ENCODE peak calls at places on chromosomes 1 and 21, in seven cellular contexts. One of them, this sample, is unnamed. For H3K27me3, the result is how much of the 10 kb centered on the place peaks cover.

GRCh38 chr1:101733340-101733739 is 263.4 kb downstream of the OLFM3 start:
- DNase-seq in HepG2: peak
- DNase-seq in tibial nerve: no peak
- DNase-seq in transverse colon: no peak
- DNase-seq in left ventricle myocardium inferior: no peak
- DNase-seq in ovary: no peak
- DNase-seq in GM12878: no peak
- DNase-seq in this sample: no peak

GRCh38 chr1:179047637-179048002 is 21.9 kb downstream of the FAM20B start:
- DNase-seq in HepG2: no peak
- DNase-seq in tibial nerve: no peak
- DNase-seq in transverse colon: no peak
- DNase-seq in left ventricle myocardium inferior: no peak
- DNase-seq in ovary: no peak
- DNase-seq in GM12878: no peak
- DNase-seq in this sample: no peak

GRCh38 chr1:13702425-13703127 is 2.6 kb downstream of the PRDM2 start:
- DNase-seq in HepG2: no peak
- DNase-seq in tibial nerve: no peak
- DNase-seq in transverse colon: peak
- DNase-seq in left ventricle myocardium inferior: no peak
- DNase-seq in ovary: no peak
- DNase-seq in GM12878: peak
- DNase-seq in this sample: no peak

GRCh38 chr1:203545032-203545816 is 51.3 kb downstream of the OPTC start:
- DNase-seq in HepG2: no peak
- DNase-seq in tibial nerve: no peak
- DNase-seq in transverse colon: no peak
- DNase-seq in left ventricle myocardium inferior: no peak
- DNase-seq in ovary: no peak
- DNase-seq in GM12878: no peak
- DNase-seq in this sample: no peak

GRCh38 chr1:248404024-248404423 is 1.2 kb downstream of the OR2T1 start:
- DNase-seq in HepG2: no peak
- DNase-seq in tibial nerve: no peak
- DNase-seq in transverse colon: no peak
- DNase-seq in left ventricle myocardium inferior: no peak
- DNase-seq in ovary: no peak
- DNase-seq in GM12878: peak
- DNase-seq in this sample: no peak

GRCh38 chr1:178628637-178629548 is 96.2 kb upstream of the RALGPS2 start:
- DNase-seq in HepG2: no peak
- DNase-seq in tibial nerve: no peak
- DNase-seq in transverse colon: no peak
- DNase-seq in left ventricle myocardium inferior: no peak
- DNase-seq in ovary: no peak
- DNase-seq in GM12878: no peak
- DNase-seq in this sample: no peak

GRCh38 chr1:233172201-233172600 is 123.3 kb downstream of the PCNX2 start:
- DNase-seq in HepG2: peak
- DNase-seq in tibial nerve: peak
- DNase-seq in transverse colon: no peak
- DNase-seq in left ventricle myocardium inferior: no peak
- DNase-seq in ovary: no peak
- DNase-seq in GM12878: no peak
- DNase-seq in this sample: no peak

GRCh38 chr1:43021547-43022474 is 63.1 kb upstream of the SLC2A1 start:
- DNase-seq in HepG2: no peak
- DNase-seq in tibial nerve: no peak
- DNase-seq in transverse colon: no peak
- DNase-seq in left ventricle myocardium inferior: no peak
- DNase-seq in ovary: no peak
- DNase-seq in GM12878: no peak
- DNase-seq in this sample: no peak

GRCh38 chr1:244388961-244389360 is 62.7 kb downstream of the ADSS2 start:
- DNase-seq in HepG2: no peak
- DNase-seq in tibial nerve: no peak
- DNase-seq in transverse colon: no peak
- DNase-seq in left ventricle myocardium inferior: no peak
- DNase-seq in ovary: no peak
- DNase-seq in GM12878: no peak
- DNase-seq in this sample: no peak

GRCh38 chr1:147515046-147515869 is 26.0 kb upstream of the BCL9 start:
- DNase-seq in HepG2: peak
- DNase-seq in tibial nerve: no peak
- DNase-seq in transverse colon: no peak
- DNase-seq in left ventricle myocardium inferior: no peak
- DNase-seq in ovary: no peak
- DNase-seq in GM12878: no peak
- DNase-seq in this sample: no peak

GRCh38 chr1:32709075-32709474 is 6.5 kb upstream of the SYNC start:
- DNase-seq in HepG2: no peak
- DNase-seq in tibial nerve: no peak
- DNase-seq in transverse colon: no peak
- DNase-seq in left ventricle myocardium inferior: no peak
- DNase-seq in ovary: no peak
- DNase-seq in GM12878: no peak
- DNase-seq in this sample: no peak

GRCh38 chr21:35284199-35284598 is 235.1 kb upstream of the RUNX1 start:
- DNase-seq in HepG2: no peak
- DNase-seq in tibial nerve: no peak
- DNase-seq in transverse colon: no peak
- DNase-seq in left ventricle myocardium inferior: peak
- DNase-seq in ovary: peak
- DNase-seq in GM12878: no peak
- DNase-seq in this sample: no peak

GRCh38 chr1:41860214-41860613 is 58.5 kb downstream of the HIVEP3 start:
- DNase-seq in HepG2: no peak
- DNase-seq in tibial nerve: no peak
- DNase-seq in transverse colon: no peak
- DNase-seq in left ventricle myocardium inferior: no peak
- DNase-seq in ovary: no peak
- DNase-seq in GM12878: no peak
- DNase-seq in this sample: no peak

GRCh38 chr1:49060766-49061165 is 284.1 kb upstream of the BEND5 start:
- DNase-seq in HepG2: no peak
- DNase-seq in tibial nerve: no peak
- DNase-seq in transverse colon: no peak
- DNase-seq in left ventricle myocardium inferior: no peak
- DNase-seq in ovary: no peak
- DNase-seq in GM12878: no peak
- DNase-seq in this sample: no peak

GRCh38 chr1:40153073-40153770 is 8.0 kb upstream of the RLF start:
- DNase-seq in HepG2: peak
- DNase-seq in tibial nerve: peak
- DNase-seq in transverse colon: no peak
- DNase-seq in left ventricle myocardium inferior: no peak
- DNase-seq in ovary: no peak
- DNase-seq in GM12878: peak
- DNase-seq in this sample: no peak

GRCh38 chr21:37429356-37429755 is 62.8 kb downstream of the DYRK1A start:
- DNase-seq in HepG2: no peak
- DNase-seq in tibial nerve: no peak
- DNase-seq in transverse colon: no peak
- DNase-seq in left ventricle myocardium inferior: no peak
- DNase-seq in ovary: no peak
- DNase-seq in GM12878: no peak
- DNase-seq in this sample: no peak

GRCh38 chr1:116119876-116120275 is 8.7 kb downstream of the MAB21L3 start:
- DNase-seq in HepG2: no peak
- DNase-seq in tibial nerve: no peak
- DNase-seq in transverse colon: no peak
- DNase-seq in left ventricle myocardium inferior: no peak
- DNase-seq in ovary: no peak
- DNase-seq in GM12878: no peak
- DNase-seq in this sample: no peak

GRCh38 chr1:201329801-201330200 is 46.5 kb downstream of the PKP1 start:
- DNase-seq in HepG2: no peak
- DNase-seq in tibial nerve: no peak
- DNase-seq in transverse colon: no peak
- DNase-seq in left ventricle myocardium inferior: no peak
- DNase-seq in ovary: no peak
- DNase-seq in GM12878: no peak
- DNase-seq in this sample: peak

GRCh38 chr1:62395291-62395690 is 41.6 kb upstream of the USP1 start:
- DNase-seq in HepG2: no peak
- DNase-seq in tibial nerve: no peak
- DNase-seq in transverse colon: no peak
- DNase-seq in left ventricle myocardium inferior: no peak
- DNase-seq in ovary: no peak
- DNase-seq in GM12878: no peak
- DNase-seq in this sample: no peak

GRCh38 chr1:90045853-90046563 is 51.1 kb downstream of the ZNF326 start:
- DNase-seq in HepG2: peak
- DNase-seq in tibial nerve: no peak
- DNase-seq in transverse colon: no peak
- DNase-seq in left ventricle myocardium inferior: no peak
- DNase-seq in ovary: no peak
- DNase-seq in GM12878: no peak
- DNase-seq in this sample: no peak

DNA sequence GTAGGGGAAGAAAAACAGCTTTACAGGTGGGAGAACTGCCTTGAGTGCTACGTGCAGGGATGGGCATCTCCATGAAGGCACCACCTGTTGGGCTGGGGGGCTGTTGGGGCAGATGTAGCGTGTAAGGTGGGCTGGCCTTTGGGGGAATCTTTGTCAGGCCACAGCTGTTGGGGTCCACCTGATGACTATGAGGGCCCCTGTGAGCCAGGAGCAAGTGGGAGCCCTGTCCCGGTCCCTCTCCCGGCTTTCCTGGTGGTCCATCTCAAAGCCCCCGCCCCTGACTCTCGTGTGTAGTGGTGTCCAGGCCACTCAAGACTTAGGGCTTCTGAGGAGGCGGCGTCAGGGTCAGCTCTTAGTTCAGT is 13.5 kb downstream of the SLC37A1 start:
- DNase-seq in HepG2: no peak
- DNase-seq in tibial nerve: no peak
- DNase-seq in transverse colon: no peak
- DNase-seq in left ventricle myocardium inferior: no peak
- DNase-seq in ovary: no peak
- DNase-seq in GM12878: no peak
- DNase-seq in this sample: no peak
- H3K27ac ChIP-seq in HepG2: no peak
- H3K27ac ChIP-seq in tibial nerve: peak
- H3K27ac ChIP-seq in transverse colon: peak
- H3K27ac ChIP-seq in left ventricle myocardium inferior: peak
- H3K27ac ChIP-seq in ovary: no peak
- H3K27ac ChIP-seq in GM12878: peak
- H3K27ac ChIP-seq in this sample: no peak

DNA sequence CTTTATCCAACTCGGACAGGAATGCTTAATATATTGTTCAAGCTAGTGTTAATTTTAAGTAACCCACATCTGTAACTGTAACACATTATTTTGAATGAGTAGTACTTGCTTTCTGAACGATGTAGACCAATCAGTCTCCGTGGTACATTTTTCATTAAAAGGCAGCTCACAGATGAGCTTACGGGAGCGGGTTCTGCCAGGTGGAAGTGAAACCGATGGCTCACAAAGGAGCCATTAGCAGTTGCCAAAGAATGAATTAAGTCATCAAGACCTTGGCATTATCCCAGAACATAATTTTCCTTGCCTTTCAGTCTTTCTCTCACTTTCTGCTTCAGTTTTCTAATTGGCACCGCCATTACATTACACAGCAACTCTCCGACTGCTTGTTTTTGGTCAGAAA is 33.5 kb upstream of the UTS2 start:
- DNase-seq in HepG2: no peak
- DNase-seq in tibial nerve: no peak
- DNase-seq in transverse colon: no peak
- DNase-seq in left ventricle myocardium inferior: no peak
- DNase-seq in ovary: no peak
- DNase-seq in GM12878: no peak
- DNase-seq in this sample: no peak
- H3K27me3 ChIP-seq in HepG2: under half
- H3K27me3 ChIP-seq in tibial nerve: under half
- H3K27me3 ChIP-seq in transverse colon: under half
- H3K27me3 ChIP-seq in left ventricle myocardium inferior: half or more
- H3K27me3 ChIP-seq in ovary: under half
- H3K27me3 ChIP-seq in GM12878: under half
- H3K27me3 ChIP-seq in this sample: under half

DNA sequence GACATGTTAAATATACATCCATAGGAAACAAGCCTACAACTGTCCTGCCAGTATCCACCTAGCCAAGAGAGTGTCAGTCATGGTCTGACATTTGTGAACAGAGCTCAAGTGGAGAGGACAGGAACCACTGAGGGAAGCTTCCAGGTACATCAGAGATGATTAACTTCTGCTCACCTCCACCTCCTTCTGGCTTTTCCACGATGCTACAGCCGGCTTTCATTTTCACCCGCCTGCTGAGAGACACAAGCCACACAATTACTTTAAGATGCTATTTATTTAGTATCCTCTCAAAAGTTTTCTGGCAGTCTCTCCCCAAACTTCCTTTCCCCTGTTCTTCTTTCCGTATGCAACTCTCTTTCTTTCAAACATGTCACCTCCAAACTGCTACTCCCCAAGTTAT is 2.1 kb downstream of the ETV3 start:
- DNase-seq in HepG2: peak
- DNase-seq in tibial nerve: no peak
- DNase-seq in transverse colon: no peak
- DNase-seq in left ventricle myocardium inferior: no peak
- DNase-seq in ovary: no peak
- DNase-seq in GM12878: no peak
- DNase-seq in this sample: no peak
- H3K4me3 ChIP-seq in HepG2: peak
- H3K4me3 ChIP-seq in tibial nerve: no peak
- H3K4me3 ChIP-seq in transverse colon: no peak
- H3K4me3 ChIP-seq in left ventricle myocardium inferior: no peak
- H3K4me3 ChIP-seq in ovary: no peak
- H3K4me3 ChIP-seq in GM12878: peak
- H3K4me3 ChIP-seq in this sample: no peak

GRCh38 chr1:53777272-53777671 is 38.3 kb upstream of the GLIS1 start:
- DNase-seq in HepG2: no peak
- DNase-seq in tibial nerve: no peak
- DNase-seq in transverse colon: no peak
- DNase-seq in left ventricle myocardium inferior: no peak
- DNase-seq in ovary: no peak
- DNase-seq in GM12878: no peak
- DNase-seq in this sample: no peak

GRCh38 chr1:53781654-53782053 is 42.7 kb upstream of the GLIS1 start:
- DNase-seq in HepG2: no peak
- DNase-seq in tibial nerve: no peak
- DNase-seq in transverse colon: no peak
- DNase-seq in left ventricle myocardium inferior: no peak
- DNase-seq in ovary: no peak
- DNase-seq in GM12878: no peak
- DNase-seq in this sample: no peak

GRCh38 chr1:53787655-53788054 is 48.7 kb upstream of the GLIS1 start:
- DNase-seq in HepG2: no peak
- DNase-seq in tibial nerve: no peak
- DNase-seq in transverse colon: no peak
- DNase-seq in left ventricle myocardium inferior: no peak
- DNase-seq in ovary: no peak
- DNase-seq in GM12878: no peak
- DNase-seq in this sample: no peak

DNA sequence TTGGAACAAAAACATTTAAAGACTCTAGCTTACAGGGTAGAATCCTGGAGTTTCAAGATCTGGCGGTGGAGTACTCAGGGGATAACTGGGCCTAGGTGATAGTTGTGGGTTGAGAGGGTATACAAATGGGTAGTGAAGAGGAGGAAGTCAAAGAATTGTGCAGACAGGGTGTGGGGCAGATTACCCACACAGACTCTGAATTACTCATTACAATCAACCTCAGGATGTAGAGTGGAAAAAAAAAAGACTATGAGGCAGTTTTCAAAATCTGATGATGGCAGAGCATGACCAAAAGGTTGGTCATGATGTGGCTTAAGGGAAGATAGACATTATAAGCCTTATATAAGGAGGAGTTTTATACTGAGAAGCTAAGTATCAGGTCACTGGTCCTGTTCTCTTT is 44.1 kb upstream of the GLIS1 start:
- DNase-seq in HepG2: no peak
- DNase-seq in tibial nerve: no peak
- DNase-seq in transverse colon: no peak
- DNase-seq in left ventricle myocardium inferior: no peak
- DNase-seq in ovary: no peak
- DNase-seq in GM12878: no peak
- DNase-seq in this sample: no peak
- H3K27ac ChIP-seq in HepG2: no peak
- H3K27ac ChIP-seq in tibial nerve: no peak
- H3K27ac ChIP-seq in transverse colon: no peak
- H3K27ac ChIP-seq in left ventricle myocardium inferior: no peak
- H3K27ac ChIP-seq in ovary: no peak
- H3K27ac ChIP-seq in GM12878: no peak
- H3K27ac ChIP-seq in this sample: no peak

This sample was measured in ascending aorta.